ENCODE peak calls at places on chromosomes 16 and 17, in six cellular contexts. D, Z, L, J, C and F are unnamed samples.
A peak's percentile ranks its signal among the peaks of the same experiment; 100 is the strongest.

GRCh38 chr16:26680671-26681070 is 386.1 kb upstream of the C16orf82 start:
- DNase-seq in D (no peak), Z (no peak), L (no peak), J (no peak), C (no peak), F (no peak)

GRCh38 chr16:17313085-17313611 is 157.6 kb downstream of the XYLT1 start:
- DNase-seq in D (no peak), Z (no peak), L (peak; percentile 88), J (no peak), C (no peak), F (no peak)

GRCh38 chr16:997440-998051 is 16.0 kb downstream of the SOX8 start:
- DNase-seq in D (no peak), Z (peak; percentile 38), L (peak; percentile 76), J (no peak), C (peak; percentile 57), F (peak; percentile 35)

GRCh38 chr17:73546770-73547345 is 97.4 kb downstream of the SDK2 start:
- DNase-seq in D (peak; percentile 88), Z (no peak), L (peak; percentile 2), J (peak; percentile 12), C (peak; percentile 16), F (peak; percentile 58)

GRCh38 chr17:66900126-66901010 is 64.1 kb upstream of the CACNG4 start:
- DNase-seq in D (no peak), Z (no peak), L (peak; percentile 30), J (peak; percentile 28), C (no peak), F (peak; percentile 8)

GRCh38 chr17:80463784-80464400 is 12.5 kb downstream of the NPTX1 start:
- DNase-seq in D (no peak), Z (no peak), L (no peak), J (no peak), C (no peak), F (no peak)

GRCh38 chr16:30567991-30568638 is 3.4 kb downstream of the ZNF688 start:
- DNase-seq in D (no peak), Z (peak; percentile 26), L (peak; percentile 77), J (no peak), C (peak; percentile 93), F (peak; percentile 32)

GRCh38 chr16:57773680-57774295 is 28.5 kb downstream of the KIFC3 start:
- DNase-seq in D (no peak), Z (no peak), L (peak; percentile 21), J (no peak), C (peak; percentile 56), F (no peak)

GRCh38 chr17:17344507-17345293 is 41.5 kb downstream of the NT5M start:
- DNase-seq in D (no peak), Z (no peak), L (no peak), J (no peak), C (no peak), F (no peak)

GRCh38 chr16:69404275-69404805 is 18.5 kb upstream of the TERF2 start:
- DNase-seq in D (no peak), Z (no peak), L (peak; percentile 85), J (peak; percentile 95), C (no peak), F (no peak)

GRCh38 chr17:45225051-45225700 is 3.5 kb downstream of the FMNL1 start:
- DNase-seq in D (no peak), Z (peak; percentile 41), L (no peak), J (no peak), C (no peak), F (no peak)

GRCh38 chr16:86396318-86396882 is 113.9 kb upstream of the FOXF1 start:
- DNase-seq in D (no peak), Z (no peak), L (peak; percentile 91), J (no peak), C (peak; percentile 82), F (no peak)

GRCh38 chr17:28885363-28885762 is 12.2 kb downstream of the FLOT2 start:
- DNase-seq in D (no peak), Z (no peak), L (no peak), J (no peak), C (no peak), F (no peak)

GRCh38 chr16:19936431-19936830 is 51.8 kb upstream of the GPRC5B start:
- DNase-seq in D (no peak), Z (no peak), L (no peak), J (no peak), C (no peak), F (no peak)

GRCh38 chr17:76179496-76180467 is 38.7 kb upstream of the FOXJ1 start:
- DNase-seq in D (no peak), Z (no peak), L (peak; percentile 36), J (no peak), C (peak; percentile 33), F (no peak)

GRCh38 chr17:28228109-28228840 is 90.7 kb upstream of the TMEM97 start:
- DNase-seq in D (no peak), Z (no peak), L (no peak), J (no peak), C (peak; percentile 15), F (no peak)

GRCh38 chr17:2899911-2900310 is 103.7 kb downstream of the RAP1GAP2 start:
- DNase-seq in D (no peak), Z (no peak), L (no peak), J (no peak), C (no peak), F (no peak)

GRCh38 chr16:2295056-2295798 is 27.3 kb upstream of the RNPS1 start:
- DNase-seq in D (no peak), Z (no peak), L (no peak), J (no peak), C (no peak), F (no peak)

GRCh38 chr16:82954224-82954929 is 327.6 kb downstream of the CDH13 start:
- DNase-seq in D (no peak), Z (no peak), L (peak; percentile 71), J (no peak), C (peak; percentile 88), F (no peak)

GRCh38 chr16:49932449-49932848 is 76.5 kb upstream of the ZNF423 start:
- DNase-seq in D (no peak), Z (no peak), L (no peak), J (no peak), C (no peak), F (no peak)

GRCh38 chr16:87847785-87848675 is 21.3 kb downstream of the SLC7A5 start:
- DNase-seq in D (no peak), Z (no peak), L (no peak), J (no peak), C (no peak), F (no peak)

GRCh38 chr17:42127414-42127813 is 4.8 kb downstream of the HSPB9 start:
- DNase-seq in D (no peak), Z (no peak), L (no peak), J (no peak), C (no peak), F (no peak)